ENCODE peak calls at places on chromosomes 11 and 22, in four cellular contexts. U is GM12865, E is brain microvascular endothelial cell, M is endothelial cell of umbilical vein. T is an unnamed sample.

GRCh38 chr11:44893250-44894216 is 57.1 kb downstream of the TP53I11 start:
- DNase-seq in M (no peak), U (no peak), E (no peak), T (no peak)

GRCh38 chr11:100670140-100670539 is 16.9 kb upstream of the ARHGAP42 start:
- DNase-seq in E (no peak), U (no peak), M (no peak), T (no peak)

GRCh38 chr11:24760681-24761080 is 263.8 kb downstream of the LUZP2 start:
- DNase-seq in E (no peak), M (no peak), U (no peak), T (no peak)

GRCh38 chr22:32226236-32227119 is 21.6 kb upstream of the RFPL2 start:
- DNase-seq in E (no peak), M (no peak), U (no peak), T (no peak)

GRCh38 chr11:59427068-59427382 is 812 bp upstream of the OR5A2 start:
- DNase-seq in E (no peak), U (no peak), M (no peak), T (no peak)

GRCh38 chr11:117913736-117914397 is 15.3 kb downstream of the TMPRSS13 start:
- DNase-seq in M (no peak), E (no peak), U (no peak), T (no peak)

GRCh38 chr11:102421262-102421661 is 31.3 kb downstream of the TMEM123 start:
- DNase-seq in M (no peak), E (no peak), U (no peak), T (no peak)

GRCh38 chr22:33438273-33438672 is 380.1 kb upstream of the SYN3 start:
- DNase-seq in E (peak), U (peak), M (no peak), T (peak)

GRCh38 chr11:62958547-62959071 is 26.2 kb downstream of the SLC22A6 start:
- DNase-seq in M (peak), U (no peak), E (peak), T (no peak)

GRCh38 chr11:59728913-59729312 is 15.3 kb upstream of the OR10V1 start:
- DNase-seq in M (no peak), E (no peak), U (no peak), T (no peak)

GRCh38 chr11:38710262-38710661 is 2112.2 kb upstream of the RAG2 start:
- DNase-seq in U (no peak), M (no peak), E (no peak), T (no peak)

GRCh38 chr11:35088676-35089075 is 50.3 kb upstream of the CD44 start:
- DNase-seq in U (peak), M (no peak), E (no peak), T (no peak)

GRCh38 chr11:128521697-128522062 is 65.7 kb downstream of the ETS1 start:
- DNase-seq in U (peak), M (no peak), E (no peak), T (no peak)

GRCh38 chr11:105673089-105673488 is 63.2 kb downstream of the GRIA4 start:
- DNase-seq in E (peak), M (peak), U (peak), T (no peak)

GRCh38 chr22:39431821-39432251 is 25.0 kb upstream of the MGAT3 start:
- DNase-seq in E (peak), U (no peak), M (peak), T (peak)

GRCh38 chr22:48320048-48320655 is 1507.5 kb downstream of the BRD1 start:
- DNase-seq in E (no peak), U (no peak), M (no peak), T (no peak)

GRCh38 chr11:69799582-69799981 is 19.6 kb downstream of the FGF3 start:
- DNase-seq in M (peak), E (peak), U (peak), T (no peak)

GRCh38 chr11:119774180-119774763 is 45.3 kb upstream of the NECTIN1 start:
- DNase-seq in M (peak), U (peak), E (no peak), T (no peak)

GRCh38 chr22:25057013-25057881 is 104.7 kb downstream of the KIAA1671 start:
- DNase-seq in E (peak), U (peak), M (peak), T (no peak)

GRCh38 chr22:40694409-40694808 is 15.1 kb downstream of the MCHR1 start:
- DNase-seq in M (no peak), E (no peak), U (no peak), T (no peak)

GRCh38 chr22:46653596-46653995 is 33.4 kb downstream of the GRAMD4 start:
- DNase-seq in M (no peak), E (no peak), U (peak), T (no peak)

GRCh38 chr11:17351510-17352176 is at the start of gene NCR3LG1:
- DNase-seq in M (peak), E (peak), U (peak), T (no peak)

GRCh38 chr11:128549256-128549944 is 38.0 kb downstream of the ETS1 start:
- DNase-seq in U (no peak), M (peak), E (peak), T (no peak)

GRCh38 chr11:123773959-123774358 is 19.6 kb upstream of the OR6X1 start:
- DNase-seq in M (no peak), E (no peak), U (no peak), T (no peak)
- H3K4me3 ChIP-seq in M (no peak), E (no peak), U (no peak), T (no peak)

DNA sequence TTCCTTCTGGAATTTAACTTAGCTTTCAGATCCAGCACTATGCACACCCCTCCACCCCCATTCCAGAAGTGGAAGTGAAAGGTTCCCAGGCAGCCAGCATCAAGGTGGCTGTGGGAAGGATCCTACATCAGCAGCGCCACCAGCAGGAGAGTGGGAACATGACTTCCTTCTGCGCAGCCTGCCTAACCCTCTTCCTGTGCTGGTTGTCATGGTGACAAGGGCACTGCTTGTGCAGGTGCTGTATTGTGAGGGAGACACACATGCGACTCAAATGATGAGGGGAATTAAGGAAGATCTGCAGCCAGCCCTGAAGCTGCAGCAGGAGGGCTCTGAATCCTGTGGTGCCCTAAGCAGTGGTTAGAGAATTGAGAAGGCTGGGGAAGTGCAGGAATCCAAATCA is 904.4 kb upstream of the API5 start:
- DNase-seq in M (peak), U (peak), E (peak), T (no peak)
- TF ChIP-seq CTCF in M (peak), U (no peak), E (peak), T (no peak)

GRCh38 chr11:72103754-72104167 is 664 bp upstream of the LAMTOR1 start:
- DNase-seq in E (no peak), M (no peak), U (no peak), T (no peak)
- H3K4me3 ChIP-seq in E (peak), M (peak), U (peak), T (peak)

DNA sequence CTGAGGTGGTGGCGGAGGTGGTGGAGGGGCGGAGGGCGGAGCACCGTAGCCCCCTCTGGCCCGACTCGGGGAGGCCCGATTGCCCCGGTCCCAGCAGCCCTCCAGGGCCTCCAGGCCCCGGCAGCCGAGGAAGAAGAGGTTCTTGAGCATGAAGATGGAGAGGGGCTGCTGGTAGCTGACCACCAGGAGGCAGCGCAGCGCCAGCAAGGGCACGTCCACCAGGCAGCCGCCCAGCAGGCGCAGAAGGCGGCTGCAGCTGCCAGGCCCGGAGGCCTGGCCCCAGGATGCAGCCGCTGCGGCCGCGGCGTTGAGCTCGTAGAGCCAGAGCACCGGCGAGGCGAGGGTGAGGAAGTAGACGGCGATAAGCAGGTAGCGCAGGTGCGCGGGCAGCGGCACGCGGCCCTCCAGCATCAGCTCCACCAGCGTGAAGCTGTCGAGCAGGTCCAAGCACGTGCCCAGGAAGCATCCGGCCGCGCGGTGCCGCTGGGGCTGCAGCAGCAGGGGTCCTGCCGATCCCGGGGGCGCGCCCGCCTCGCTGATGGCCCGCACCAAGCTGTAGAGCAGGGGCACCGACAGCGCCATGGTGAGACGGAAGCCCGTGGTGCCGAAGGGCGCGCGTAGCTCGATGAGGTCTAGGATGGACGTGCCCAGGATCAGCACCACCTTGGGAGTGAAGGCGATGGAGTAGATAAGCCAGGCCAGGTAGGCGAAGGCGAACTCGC is 1.5 kb downstream of the TMEM121B start:
- DNase-seq in M (no peak), E (no peak), U (peak), T (no peak)
- TF ChIP-seq CTCF in M (peak), E (peak), U (peak), T (no peak)

DNA sequence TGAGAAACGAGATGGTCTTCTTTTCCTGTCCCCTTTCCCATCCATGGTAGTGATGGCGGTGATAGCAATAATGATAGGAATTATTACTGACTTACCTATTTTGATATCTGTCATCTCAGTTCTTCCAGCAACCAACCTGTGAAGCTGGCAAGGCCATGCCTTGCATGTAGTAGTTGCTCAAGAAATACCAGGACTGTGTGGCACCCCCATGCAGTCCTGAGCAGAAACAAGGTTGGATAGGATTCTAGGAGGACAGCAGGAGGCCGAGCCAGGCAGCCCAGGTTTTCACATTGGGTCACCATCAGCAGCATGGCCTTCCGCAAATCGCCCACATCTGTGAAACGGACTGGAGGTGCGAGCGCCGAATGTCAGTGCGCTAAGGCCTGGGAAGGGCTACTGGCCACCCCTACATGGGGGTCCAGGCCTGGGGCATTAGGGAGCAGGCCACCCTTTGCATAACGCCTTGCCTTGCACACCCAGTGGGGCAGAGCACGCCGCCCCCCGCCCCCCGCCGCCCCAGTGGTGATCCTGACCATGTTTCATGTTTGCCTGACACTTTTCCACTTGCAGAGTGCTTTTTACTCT is 2.5 kb downstream of the GRK2 start:
- DNase-seq in E (no peak), U (no peak), M (no peak), T (no peak)
- H3K4me3 ChIP-seq in E (no peak), U (peak), M (no peak), T (no peak)

GRCh38 chr11:12102588-12103410 is 7.6 kb upstream of the MICAL2 start:
- DNase-seq in E (no peak), U (no peak), M (no peak), T (no peak)
- TF ChIP-seq CTCF in E (peak), U (no peak), M (no peak), T (peak)

GRCh38 chr22:20551805-20552449 is 44.5 kb downstream of the MED15 start:
- DNase-seq in M (peak), U (no peak), E (no peak), T (no peak)
- H3K4me3 ChIP-seq in M (no peak), U (no peak), E (no peak), T (no peak)

GRCh38 chr11:120985718-120986569 is 38.0 kb upstream of the TBCEL start:
- DNase-seq in M (peak), U (peak), E (peak), T (no peak)
- TF ChIP-seq CTCF in M (peak), U (peak), E (peak), T (no peak)

GRCh38 chr11:57322881-57323467 is 1.8 kb downstream of the TNKS1BP1 start:
- DNase-seq in U (no peak), M (no peak), E (no peak), T (no peak)

GRCh38 chr11:57321388-57321995 is 3.3 kb downstream of the TNKS1BP1 start:
- DNase-seq in E (no peak), M (no peak), U (no peak), T (no peak)

GRCh38 chr11:57323503-57324153 is 1.1 kb downstream of the TNKS1BP1 start:
- DNase-seq in M (peak), U (no peak), E (peak), T (no peak)

GRCh38 chr11:57320719-57321387 is 3.9 kb downstream of the TNKS1BP1 start:
- DNase-seq in U (no peak), E (no peak), M (no peak), T (no peak)

DNA sequence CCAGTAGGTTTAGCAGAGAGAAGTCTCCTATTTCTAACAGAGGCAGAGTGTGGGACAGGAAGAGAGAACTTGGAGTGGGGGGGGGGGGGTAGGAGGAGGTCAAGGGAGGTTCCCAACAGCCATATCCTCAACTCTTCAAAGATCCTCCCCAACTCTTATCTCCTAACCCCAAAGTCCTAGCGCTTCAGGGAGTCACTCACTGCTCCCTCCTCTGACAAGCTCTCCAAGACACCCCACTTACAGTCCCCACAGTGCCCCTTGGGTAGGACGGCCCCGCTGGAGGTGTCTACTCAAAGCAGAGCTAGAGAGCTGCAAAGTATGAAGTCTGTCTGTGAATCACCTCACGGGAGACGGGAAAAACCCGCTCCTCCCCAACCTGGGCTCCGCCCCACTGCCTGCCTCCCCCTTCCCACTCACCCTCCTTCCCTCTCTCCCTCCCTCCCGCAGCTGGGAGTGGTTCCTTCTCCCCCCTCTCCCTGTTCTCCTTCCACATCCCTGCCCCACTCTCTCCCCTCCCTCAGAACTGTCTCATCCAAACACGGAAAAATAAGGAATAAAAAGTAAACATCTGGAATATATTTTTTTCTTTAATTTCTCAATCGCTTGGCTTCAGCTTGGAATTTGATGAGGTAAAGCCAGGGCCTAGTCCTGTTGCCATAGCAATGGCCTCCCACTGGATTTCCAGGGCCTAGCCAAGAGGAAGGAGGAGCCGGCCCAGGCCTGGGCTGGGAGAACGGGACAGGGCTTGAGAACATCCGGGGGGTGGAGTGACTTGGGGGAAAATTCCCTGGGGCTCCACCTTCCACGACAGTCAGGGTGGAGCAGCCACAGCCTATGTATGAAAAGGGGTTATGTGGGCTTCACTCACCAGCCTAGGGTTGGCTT is 2.5 kb downstream of the TNKS1BP1 start:
- DNase-seq in E (peak), M (peak), U (no peak), T (peak)
- H3K4me3 ChIP-seq in E (peak), M (no peak), U (no peak), T (peak)

GRCh38 chr22:36129985-36130384 is 30.6 kb downstream of the APOL3 start:
- DNase-seq in E (no peak), U (no peak), M (no peak), T (no peak)
- TF ChIP-seq CTCF in E (no peak), U (no peak), M (no peak), T (no peak)